ENCODE peak calls at places on chromosomes 1 and 21, in eight cellular contexts. Z is NCI-H2107; B is NCI-H2081; N is adipocyte; D is A549; H is stimulated activated CD8-positive, alpha-beta memory T cell treated with anti-CD3 and anti-CD28 coated beads, Interleukin-2, amount 100 ng/mL, for 1 hour; K is NCI-H446; P is HTR-8/SVneo. I is an unnamed sample.

GRCh38 chr1:77168358-77168757 is 50.9 kb downstream of the PIGK start:
- DNase-seq in Z (no peak), B (no peak), N (peak), D (no peak), H (no peak), K (no peak), P (no peak), I (no peak)

GRCh38 chr1:27863552-27863943 is 8.8 kb upstream of the THEMIS2 start:
- DNase-seq in Z (no peak), B (no peak), N (no peak), D (no peak), H (no peak), K (no peak), P (no peak), I (no peak)

GRCh38 chr1:22121421-22121911 is 21.4 kb downstream of the WNT4 start:
- DNase-seq in Z (peak), B (no peak), N (no peak), D (no peak), H (no peak), K (no peak), P (no peak), I (no peak)

GRCh38 chr1:100009458-100009857 is 39.7 kb downstream of the SLC35A3 start:
- DNase-seq in Z (no peak), B (no peak), N (peak), D (no peak), H (no peak), K (no peak), P (peak), I (no peak)

GRCh38 chr1:225469051-225469450 is 41.2 kb upstream of the LBR start:
- DNase-seq in Z (no peak), B (no peak), N (no peak), D (no peak), H (no peak), K (no peak), P (no peak), I (no peak)

GRCh38 chr1:237745545-237745944 is 145.2 kb downstream of the ZP4 start:
- DNase-seq in Z (no peak), B (no peak), N (no peak), D (no peak), H (no peak), K (no peak), P (no peak), I (no peak)

GRCh38 chr1:101257500-101258325 is 20.9 kb downstream of the S1PR1 start:
- DNase-seq in Z (no peak), B (peak), N (no peak), D (no peak), H (no peak), K (peak), P (no peak), I (no peak)

GRCh38 chr1:216600730-216601426 is 122.4 kb downstream of the ESRRG start:
- DNase-seq in Z (peak), B (peak), N (peak), D (peak), H (no peak), K (no peak), P (peak), I (no peak)

GRCh38 chr1:95034506-95034905 is 38.2 kb downstream of the ALG14 start:
- DNase-seq in Z (no peak), B (no peak), N (no peak), D (no peak), H (no peak), K (no peak), P (no peak), I (no peak)

GRCh38 chr1:78833491-78833890 is 173.0 kb downstream of the ADGRL4 start:
- DNase-seq in Z (no peak), B (peak), N (peak), D (peak), H (no peak), K (peak), P (peak), I (no peak)

GRCh38 chr1:91653183-91653582 is 152.5 kb downstream of the CDC7 start:
- DNase-seq in Z (no peak), B (no peak), N (no peak), D (no peak), H (no peak), K (no peak), P (no peak), I (no peak)

GRCh38 chr1:99496067-99496466 is 149.8 kb upstream of the PALMD start:
- DNase-seq in Z (no peak), B (no peak), N (peak), D (no peak), H (no peak), K (no peak), P (no peak), I (no peak)

GRCh38 chr1:177928194-177928593 is 41.7 kb downstream of the SEC16B start:
- DNase-seq in Z (no peak), B (no peak), N (no peak), D (no peak), H (no peak), K (no peak), P (no peak), I (no peak)

GRCh38 chr1:204453141-204453772 is 41.3 kb downstream of the PIK3C2B start:
- DNase-seq in Z (no peak), B (peak), N (no peak), D (no peak), H (peak), K (no peak), P (no peak), I (no peak)

GRCh38 chr21:45372732-45373355 is 32.1 kb upstream of the COL18A1 start:
- DNase-seq in Z (no peak), B (no peak), N (no peak), D (no peak), H (no peak), K (no peak), P (no peak), I (no peak)

GRCh38 chr1:8396912-8397406 is 79.0 kb downstream of the SLC45A1 start:
- DNase-seq in Z (no peak), B (no peak), N (peak), D (peak), H (no peak), K (no peak), P (peak), I (no peak)

GRCh38 chr1:92901699-92902405 is 59.4 kb downstream of the DIPK1A start:
- DNase-seq in Z (peak), B (no peak), N (no peak), D (no peak), H (no peak), K (no peak), P (no peak), I (peak)

GRCh38 chr1:13830616-13831280 is 130.8 kb downstream of the PRDM2 start:
- DNase-seq in Z (no peak), B (no peak), N (no peak), D (no peak), H (no peak), K (no peak), P (no peak), I (no peak)

GRCh38 chr1:155504207-155504606 is 58.4 kb downstream of the ASH1L start:
- DNase-seq in Z (no peak), B (peak), N (no peak), D (peak), H (no peak), K (peak), P (peak), I (no peak)

GRCh38 chr1:91559046-91559750 is 58.5 kb downstream of the CDC7 start:
- DNase-seq in Z (no peak), B (no peak), N (no peak), D (no peak), H (no peak), K (no peak), P (no peak), I (no peak)

GRCh38 chr1:55727010-55727409 is 511.8 kb upstream of the USP24 start:
- DNase-seq in Z (no peak), B (no peak), N (peak), D (peak), H (no peak), K (peak), P (peak), I (no peak)

GRCh38 chr1:207892764-207893163 is 18.2 kb downstream of the CD34 start:
- DNase-seq in Z (no peak), B (no peak), N (no peak), D (no peak), H (no peak), K (no peak), P (no peak), I (no peak)

GRCh38 chr1:191206808-191207207 is 729.1 kb upstream of the BRINP3 start:
- DNase-seq in Z (no peak), B (peak), N (peak), D (no peak), H (no peak), K (peak), P (no peak), I (no peak)

GRCh38 chr1:11499825-11500331 is 20.9 kb downstream of the DISP3 start:
- DNase-seq in Z (peak), B (peak), N (no peak), D (no peak), H (no peak), K (no peak), P (no peak), I (no peak)

GRCh38 chr1:240352769-240353168 is 259.2 kb downstream of the GREM2 start:
- DNase-seq in Z (no peak), B (no peak), N (no peak), D (peak), H (no peak), K (no peak), P (peak), I (no peak)

GRCh38 chr1:70930062-70930461 is 117.6 kb downstream of the PTGER3 start:
- DNase-seq in Z (no peak), B (no peak), N (no peak), D (no peak), H (no peak), K (no peak), P (no peak), I (no peak)

GRCh38 chr1:111139234-111139955 is 498 bp downstream of the DRAM2 start:
- DNase-seq in Z (peak), B (peak), N (peak), D (peak), H (peak), K (peak), P (peak), I (no peak)

GRCh38 chr1:12019858-12020509 is 686 bp downstream of the MIIP start:
- DNase-seq in Z (no peak), B (no peak), N (peak), D (peak), H (no peak), K (no peak), P (no peak), I (no peak)

GRCh38 chr1:32224285-32224684 is 2.1 kb downstream of the EIF3I start:
- DNase-seq in Z (no peak), B (no peak), N (no peak), D (no peak), H (no peak), K (no peak), P (no peak), I (no peak)

GRCh38 chr1:157104598-157105293 is 5.1 kb upstream of the ETV3L start:
- DNase-seq in Z (no peak), B (no peak), N (no peak), D (peak), H (no peak), K (no peak), P (no peak), I (no peak)

GRCh38 chr1:10867138-10867721 is 70.8 kb upstream of the CASZ1 start:
- DNase-seq in Z (peak), B (peak), N (peak), D (peak), H (peak), K (peak), P (peak), I (no peak)

GRCh38 chr1:237814319-237814924 is 76.3 kb downstream of the ZP4 start:
- DNase-seq in Z (no peak), B (peak), N (peak), D (peak), H (no peak), K (peak), P (peak), I (peak)

I was measured in NCI-H524 treated with DMSO at 0.1 percent for 48 hours.